ENCODE peak calls at places on chromosomes 16 and 17, in seven cellular contexts. D is astrocyte of the cerebellum, E is ELR, P is neuronal stem cell, J is small intestine, X is choroid plexus epithelial cell, R is EH. V is an unnamed sample.

GRCh38 chr17:46817151-46817900 is 1.2 kb downstream of the WNT3 start:
- DNase-seq in X (no peak), E (no peak), D (no peak), J (no peak), P (no peak), R (no peak), V (no peak)

GRCh38 chr16:83187404-83187803 is 560.6 kb downstream of the CDH13 start:
- DNase-seq in J (no peak), X (peak; percentile 82), P (no peak), R (peak; percentile 87), D (peak; percentile 47), E (peak; percentile 85), V (no peak)

GRCh38 chr16:49833055-49833454 is 22.9 kb downstream of the ZNF423 start:
- DNase-seq in J (no peak), X (no peak), E (no peak), P (no peak), R (no peak), D (no peak), V (no peak)

GRCh38 chr16:81229811-81230210 is 8.7 kb upstream of the BCO1 start:
- DNase-seq in D (no peak), J (no peak), P (no peak), E (no peak), R (no peak), X (no peak), V (no peak)

GRCh38 chr17:59830846-59831486 is 61.8 kb downstream of the TUBD1 start:
- DNase-seq in X (no peak), E (no peak), R (no peak), J (peak; percentile 36), P (no peak), D (no peak), V (no peak)

GRCh38 chr16:80637621-80638020 is 96.8 kb downstream of the DYNLRB2 start:
- DNase-seq in J (no peak), E (no peak), X (no peak), D (no peak), R (no peak), P (no peak), V (no peak)

GRCh38 chr16:4200000-4200780 is 41.7 kb downstream of the SRL start:
- DNase-seq in D (no peak), R (peak; percentile 71), X (peak; percentile 70), E (peak; percentile 78), J (peak; percentile 84), P (peak; percentile 35), V (no peak)

GRCh38 chr17:83182620-83183063 is 103.2 kb downstream of the METRNL start:
- DNase-seq in X (no peak), J (no peak), R (no peak), D (no peak), E (no peak), P (no peak), V (no peak)

GRCh38 chr17:18278867-18279266 is 18.4 kb downstream of the MIEF2 start:
- DNase-seq in E (peak; percentile 51), R (peak; percentile 34), X (peak; percentile 76), J (no peak), D (no peak), P (no peak), V (no peak)

GRCh38 chr16:3188925-3189825 is 1.2 kb downstream of the OR1F1 start:
- DNase-seq in D (no peak), R (peak; percentile 75), X (peak; percentile 58), J (no peak), P (no peak), E (peak; percentile 80), V (no peak)

GRCh38 chr16:67718668-67719047 is 458 bp downstream of the GFOD2 start:
- DNase-seq in D (no peak), J (no peak), R (no peak), X (no peak), P (no peak), E (peak; percentile 36), V (no peak)

GRCh38 chr16:80612461-80613017 is 71.7 kb downstream of the DYNLRB2 start:
- DNase-seq in P (no peak), J (no peak), R (no peak), E (no peak), X (no peak), D (no peak), V (no peak)

GRCh38 chr17:50221500-50222480 is 20.4 kb upstream of the COL1A1 start:
- DNase-seq in J (no peak), D (no peak), R (peak; percentile 86), P (no peak), E (peak; percentile 56), X (peak; percentile 86), V (no peak)

GRCh38 chr17:47973541-47973940 is 2.6 kb downstream of the CDK5RAP3 start:
- DNase-seq in D (no peak), P (no peak), R (no peak), E (no peak), J (no peak), X (no peak), V (no peak)